ENCODE peak calls at places on chromosomes 3 and 15, in four cellular contexts. L, M, U and A are unnamed samples.
A peak's percentile ranks its signal among the peaks of the same experiment; 100 is the strongest.

GRCh38 chr3:152486364-152486763 is 217.6 kb downstream of the MBNL1 start:
- DNase-seq in L (no peak), U (no peak), M (no peak), A (no peak)

GRCh38 chr3:150341893-150342292 is 66.2 kb upstream of the TSC22D2 start:
- DNase-seq in M (no peak), L (no peak), U (no peak), A (no peak)

GRCh38 chr3:134029256-134029733 is 430 bp downstream of the SLCO2A1 start:
- DNase-seq in U (peak; percentile 46), L (peak; percentile 46), M (peak; percentile 15), A (peak; percentile 33)

GRCh38 chr15:73341886-73342600 is 26.7 kb downstream of the HCN4 start:
- DNase-seq in L (no peak), U (no peak), M (no peak), A (no peak)

GRCh38 chr15:30991301-30992072 is at the start of gene MTMR10:
- DNase-seq in U (peak; percentile 88), L (peak; percentile 79), M (peak; percentile 73), A (peak; percentile 80)

GRCh38 chr15:73361331-73361730 is 7.4 kb downstream of the HCN4 start:
- DNase-seq in L (no peak), M (no peak), U (no peak), A (no peak)

GRCh38 chr3:33115024-33115768 is 1.4 kb downstream of the CRTAP start:
- DNase-seq in M (peak; percentile 84), U (peak; percentile 51), L (no peak), A (peak; percentile 90)

GRCh38 chr3:12325594-12326295 is 36.9 kb downstream of the PPARG start:
- DNase-seq in M (peak; percentile 18), L (no peak), U (no peak), A (no peak)

GRCh38 chr15:30953731-30954378 is 37.6 kb downstream of the MTMR10 start:
- DNase-seq in L (peak; percentile 34), M (peak; percentile 96), U (peak; percentile 89), A (peak; percentile 89)

GRCh38 chr3:17339233-17339632 is 403.2 kb downstream of the TBC1D5 start:
- DNase-seq in M (no peak), L (no peak), U (no peak), A (peak; percentile 33)

GRCh38 chr3:192372001-192372400 is 355.3 kb downstream of the FGF12 start:
- DNase-seq in L (no peak), U (no peak), M (no peak), A (no peak)

GRCh38 chr3:11211531-11212300 is 57.4 kb downstream of the HRH1 start:
- DNase-seq in U (peak; percentile 20), L (no peak), M (peak; percentile 46), A (peak; percentile 22)

GRCh38 chr3:155673411-155673810 is 71.5 kb downstream of the PLCH1 start:
- DNase-seq in L (no peak), M (no peak), U (no peak), A (no peak)

GRCh38 chr15:37490707-37491106 is 390.4 kb upstream of the MEIS2 start:
- DNase-seq in M (no peak), U (no peak), L (no peak), A (no peak)

GRCh38 chr15:53978248-53978906 is at the start of gene UNC13C:
- DNase-seq in M (no peak), L (peak; percentile 71), U (peak; percentile 73), A (no peak)

GRCh38 chr3:128348805-128349531 is 117.7 kb downstream of the DNAJB8 start:
- DNase-seq in M (peak; percentile 13), U (peak; percentile 59), L (peak; percentile 43), A (no peak)

GRCh38 chr3:152183473-152183872 is 85.3 kb upstream of the MBNL1 start:
- DNase-seq in L (peak; percentile 55), U (peak; percentile 63), M (peak; percentile 44), A (peak; percentile 44)

GRCh38 chr15:31440754-31441298 is 114.2 kb downstream of the KLF13 start:
- DNase-seq in L (no peak), M (peak; percentile 27), U (peak; percentile 13), A (peak; percentile 59)

GRCh38 chr3:66485291-66485968 is 15.4 kb downstream of the LRIG1 start:
- DNase-seq in U (no peak), L (no peak), M (peak; percentile 97), A (peak; percentile 93)

GRCh38 chr15:57923750-57924149 is 141.8 kb downstream of the ALDH1A2 start:
- DNase-seq in L (no peak), M (no peak), U (no peak), A (no peak)

GRCh38 chr3:30680789-30681188 is 74.4 kb downstream of the TGFBR2 start:
- DNase-seq in M (no peak), U (no peak), L (no peak), A (peak; percentile 54)

GRCh38 chr3:48678056-48678455 is 7.7 kb downstream of the NCKIPSD start:
- DNase-seq in U (peak; percentile 48), M (peak; percentile 85), L (no peak), A (peak; percentile 31)

GRCh38 chr15:85149460-85150129 is 167.9 kb downstream of the PDE8A start:
- DNase-seq in U (no peak), M (no peak), L (no peak), A (no peak)

GRCh38 chr3:192812736-192813383 is 85.5 kb upstream of the FGF12 start:
- DNase-seq in M (peak; percentile 70), U (peak; percentile 75), L (no peak), A (peak; percentile 78)

GRCh38 chr3:156693166-156693565 is 18.8 kb downstream of the TIPARP start:
- DNase-seq in U (no peak), M (peak; percentile 79), L (no peak), A (no peak)

GRCh38 chr3:46847744-46848143 is 15.5 kb downstream of the MYL3 start:
- DNase-seq in U (no peak), M (no peak), L (peak; percentile 24), A (no peak)

GRCh38 chr15:89628791-89629715 is 26.2 kb downstream of the KIF7 start:
- DNase-seq in L (no peak), M (no peak), U (no peak), A (no peak)

GRCh38 chr3:183485093-183485492 is 56.7 kb upstream of the MCF2L2 start:
- DNase-seq in L (no peak), U (no peak), M (no peak), A (no peak)

GRCh38 chr15:71366522-71366921 is 251.3 kb downstream of the THSD4 start:
- DNase-seq in L (no peak), U (no peak), M (no peak), A (no peak)
- H3K18ac ChIP-seq in L (no peak overlapping the region), U (no peak overlapping the region), M (no peak overlapping the region), A (no peak overlapping the region)

GRCh38 chr15:77554306-77555080 is 78.2 kb downstream of the LINGO1 start:
- DNase-seq in M (no peak), L (no peak), U (no peak), A (no peak)
- H3K18ac ChIP-seq in M (no peak overlapping the region), L (no peak overlapping the region), U (no peak overlapping the region), A (no peak overlapping the region)

GRCh38 chr3:24951186-24951585 is 456.5 kb upstream of the THRB start:
- DNase-seq in M (no peak), L (no peak), U (no peak), A (no peak)
- H3K18ac ChIP-seq in M (no peak overlapping the region), L (no peak overlapping the region), U (no peak overlapping the region), A (no peak overlapping the region)

GRCh38 chr3:77048186-77048585 is 8.3 kb downstream of the ROBO2 start:
- DNase-seq in M (no peak), U (no peak), L (no peak), A (no peak)
- H3K18ac ChIP-seq in M (no peak overlapping the region), U (no peak overlapping the region), L (no peak overlapping the region), A (no peak overlapping the region)

GRCh38 chr3:160133757-160134156 is 91.5 kb upstream of the C3orf80 start:
- DNase-seq in M (no peak), U (peak; percentile 79), L (peak; percentile 68), A (no peak)
- H3K18ac ChIP-seq in M (no peak overlapping the region), U (no peak overlapping the region), L (no peak overlapping the region), A (no peak overlapping the region)

GRCh38 chr3:195012571-195012970 is 258.4 kb downstream of the XXYLT1 start:
- DNase-seq in L (peak; percentile 13), U (no peak), M (no peak), A (no peak)
- H3K18ac ChIP-seq in L (no peak overlapping the region), U (no peak overlapping the region), M (no peak overlapping the region), A (no peak overlapping the region)

GRCh38 chr15:101167366-101167790 is 84.5 kb downstream of the CHSY1 start:
- DNase-seq in U (no peak), M (peak; percentile 50), L (no peak), A (no peak)

GRCh38 chr15:101169457-101170071 is 82.3 kb downstream of the CHSY1 start:
- DNase-seq in U (no peak), L (no peak), M (peak; percentile 69), A (no peak)

GRCh38 chr15:101168463-101168824 is 83.4 kb downstream of the CHSY1 start:
- DNase-seq in M (peak; percentile 65), U (no peak), L (no peak), A (no peak)

GRCh38 chr15:101168898-101169297 is 83.0 kb downstream of the CHSY1 start:
- DNase-seq in L (no peak), U (no peak), M (no peak), A (no peak)

DNA sequence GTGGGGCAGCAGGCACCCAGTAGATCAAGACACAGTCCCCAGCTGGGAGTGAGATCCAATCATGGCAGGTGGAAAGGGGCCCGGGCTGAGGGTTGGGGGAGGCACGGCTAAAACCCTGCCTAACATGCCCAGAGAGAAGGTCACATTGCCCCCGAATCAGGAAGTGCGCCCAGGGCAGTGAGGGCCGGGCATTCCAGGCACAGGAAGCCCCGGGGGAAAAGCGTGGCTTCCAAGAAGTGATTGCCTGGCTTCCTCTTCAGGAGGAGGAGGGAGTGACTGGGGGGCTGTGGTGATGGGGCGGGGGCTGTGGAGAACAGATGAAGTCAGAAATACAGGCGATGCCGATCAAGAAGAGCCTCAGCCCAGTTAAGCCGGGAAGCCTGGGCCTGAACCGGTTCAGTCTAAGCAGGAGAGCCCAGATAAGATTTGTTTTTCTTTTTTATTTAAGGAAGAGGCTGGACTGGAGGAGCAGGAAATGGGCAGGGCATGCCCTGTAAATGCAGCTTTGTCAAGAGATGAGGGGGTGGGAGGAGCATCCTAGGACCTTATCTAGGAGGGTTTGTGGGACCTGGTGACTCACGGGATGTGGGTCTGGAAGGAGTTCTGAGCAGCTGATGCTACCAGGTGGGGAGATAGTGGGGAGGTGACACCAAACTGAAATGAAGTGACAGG is 83.9 kb downstream of the CHSY1 start:
- DNase-seq in L (no peak), M (peak; percentile 97), U (peak; percentile 87), A (peak; percentile 79)
- H3K18ac ChIP-seq in L (no peak overlapping the region), M (peak overlapping the region; percentile 68), U (peak overlapping the region; percentile 2), A (peak overlapping the region; percentile 81)

DNA sequence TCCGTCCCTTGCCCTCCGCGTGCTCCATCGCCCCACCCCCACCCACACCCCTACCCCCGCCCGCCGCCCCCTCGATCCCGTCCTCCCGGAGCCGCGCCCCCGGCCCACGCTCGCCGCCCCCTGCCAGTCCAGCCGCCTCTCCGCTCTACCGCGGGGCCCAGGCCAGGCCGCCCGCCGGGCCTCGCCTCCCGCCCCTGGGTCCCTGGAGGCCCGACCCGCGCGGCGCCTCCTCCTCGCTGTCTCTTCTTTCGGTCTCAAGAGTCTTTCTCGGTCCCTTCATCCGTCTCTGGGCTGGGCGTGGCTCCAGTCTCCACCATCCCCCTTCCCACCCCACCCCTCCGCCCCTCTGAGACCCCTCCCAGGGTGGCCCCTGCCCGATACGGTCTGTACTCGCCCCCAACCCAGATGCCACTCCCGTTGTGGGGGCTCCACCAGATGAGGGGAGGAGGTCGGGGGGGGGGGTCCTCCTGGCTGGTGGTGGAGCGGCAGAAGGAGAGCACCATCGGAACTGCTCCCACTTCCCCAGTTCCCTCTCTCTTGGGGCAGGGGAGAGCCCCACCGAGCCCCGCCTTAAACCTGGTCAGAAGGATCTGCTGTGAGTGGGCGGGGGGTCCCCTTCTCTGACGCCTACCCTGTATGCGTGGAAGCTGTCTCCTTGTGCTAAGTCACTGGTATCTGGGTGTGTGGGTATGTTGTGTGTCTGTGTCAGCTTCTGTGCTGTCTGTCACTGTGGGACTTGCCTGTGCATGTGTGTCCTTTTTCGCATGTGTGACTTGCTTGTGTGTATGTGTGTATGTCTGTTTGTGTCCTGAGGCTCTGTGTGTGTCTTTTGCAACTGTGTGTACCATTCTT is 1.0 kb downstream of the PRKCD start:
- DNase-seq in M (peak; percentile 20), U (peak; percentile 59), L (peak; percentile 47), A (peak; percentile 59)
- H3K18ac ChIP-seq in M (peak overlapping the region; percentile 1), U (peak overlapping the region; percentile 39), L (no peak overlapping the region), A (no peak overlapping the region)